ENCODE peak calls at places on chromosome 22, in four cellular contexts. One of them, this sample, is unnamed.

GRCh38 chr22:37943471-37944198 is 9.8 kb downstream of the C22orf23 start:
- DNase-seq in SK-N-SH: no peak
- DNase-seq in K562: no peak
- DNase-seq in GM12878: no peak
- DNase-seq in this sample: no peak

GRCh38 chr22:17806437-17806836 is 32.2 kb upstream of the BID start:
- DNase-seq in SK-N-SH: no peak
- DNase-seq in K562: no peak
- DNase-seq in GM12878: no peak
- DNase-seq in this sample: no peak

GRCh38 chr22:19974233-19974861 is 32.7 kb upstream of the TXNRD2 start:
- DNase-seq in SK-N-SH: peak
- DNase-seq in K562: peak
- DNase-seq in GM12878: no peak
- DNase-seq in this sample: peak

GRCh38 chr22:24304067-24304675 is 33.5 kb downstream of the SPECC1L start:
- DNase-seq in SK-N-SH: no peak
- DNase-seq in K562: no peak
- DNase-seq in GM12878: no peak
- DNase-seq in this sample: no peak

GRCh38 chr22:36332623-36333331 is 55.0 kb downstream of the MYH9 start:
- DNase-seq in SK-N-SH: no peak
- DNase-seq in K562: peak
- DNase-seq in GM12878: peak
- DNase-seq in this sample: peak

GRCh38 chr22:18983120-18983651 is 47.1 kb upstream of the PRODH start:
- DNase-seq in SK-N-SH: no peak
- DNase-seq in K562: no peak
- DNase-seq in GM12878: no peak
- DNase-seq in this sample: no peak

GRCh38 chr22:44129614-44129976 is 51.1 kb upstream of the PARVG start:
- DNase-seq in SK-N-SH: peak
- DNase-seq in K562: peak
- DNase-seq in GM12878: no peak
- DNase-seq in this sample: no peak

GRCh38 chr22:43867839-43868652 is 5.7 kb upstream of the SULT4A1 start:
- DNase-seq in SK-N-SH: no peak
- DNase-seq in K562: peak
- DNase-seq in GM12878: no peak
- DNase-seq in this sample: peak

GRCh38 chr22:43634316-43634715 is 177.8 kb downstream of the EFCAB6 start:
- DNase-seq in SK-N-SH: no peak
- DNase-seq in K562: no peak
- DNase-seq in GM12878: no peak
- DNase-seq in this sample: no peak

GRCh38 chr22:38249301-38249700 is 23.5 kb downstream of the TMEM184B start:
- DNase-seq in SK-N-SH: no peak
- DNase-seq in K562: no peak
- DNase-seq in GM12878: no peak
- DNase-seq in this sample: no peak

GRCh38 chr22:40534379-40535188 is 101.9 kb downstream of the MRTFA start:
- DNase-seq in SK-N-SH: no peak
- DNase-seq in K562: peak
- DNase-seq in GM12878: peak
- DNase-seq in this sample: no peak

DNA sequence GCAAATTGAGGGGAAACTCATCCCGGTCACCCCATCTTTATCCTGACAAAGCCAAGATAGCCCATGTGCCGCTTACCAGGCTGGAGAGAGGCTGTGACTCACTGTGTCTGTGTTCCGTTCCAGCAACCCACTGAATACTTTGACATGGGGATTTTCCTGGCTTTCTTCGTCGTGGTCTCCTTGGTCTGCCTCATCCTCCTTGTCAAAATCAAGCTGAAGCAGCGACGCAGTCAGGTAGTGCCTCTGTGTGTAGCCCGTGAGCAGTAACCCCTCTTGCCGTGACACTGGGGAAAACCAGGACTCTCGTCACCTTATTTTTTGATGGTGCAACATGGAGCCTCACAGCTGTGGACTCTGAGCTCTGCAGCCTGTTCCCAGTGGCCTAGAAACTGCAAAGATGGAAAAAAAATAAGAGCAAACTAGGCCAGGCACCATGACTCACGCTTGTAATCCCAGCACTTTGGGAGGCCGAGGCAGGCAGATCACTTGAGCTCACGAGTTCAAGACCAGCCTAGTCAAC is 16.9 kb downstream of the C22orf31 start:
- DNase-seq in SK-N-SH: no peak
- DNase-seq in K562: no peak
- DNase-seq in GM12878: no peak
- DNase-seq in this sample: no peak
- TF ChIP-seq CTCF in SK-N-SH: no peak
- TF ChIP-seq CTCF in K562: no peak
- TF ChIP-seq CTCF in GM12878: no peak
- TF ChIP-seq CTCF in this sample: no peak

DNA sequence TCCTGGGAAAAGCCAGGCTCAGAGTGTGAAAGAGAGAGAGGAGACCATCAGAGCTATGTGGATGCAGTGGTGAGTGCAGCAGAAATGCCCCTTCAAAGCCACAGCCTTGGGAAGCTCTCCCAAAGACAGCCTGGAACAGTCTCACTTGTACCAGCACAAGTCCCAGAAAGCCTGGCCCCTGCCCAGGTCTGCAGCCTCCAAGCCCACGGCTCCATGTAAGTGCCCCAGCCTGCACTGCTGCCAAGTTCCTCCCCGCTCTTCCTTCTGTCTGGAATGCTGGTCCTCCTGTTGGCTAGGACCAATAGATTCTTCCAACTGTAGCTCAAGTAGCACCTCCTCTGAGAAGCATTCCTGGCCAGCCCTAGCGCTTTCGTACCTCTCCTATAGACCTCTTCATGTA is 539.7 kb downstream of the MIAT start:
- DNase-seq in SK-N-SH: no peak
- DNase-seq in K562: no peak
- DNase-seq in GM12878: no peak
- DNase-seq in this sample: no peak
- TF ChIP-seq USF1 in SK-N-SH: no peak
- TF ChIP-seq USF1 in K562: no peak
- TF ChIP-seq USF1 in GM12878: no peak
- TF ChIP-seq USF1 in this sample: no peak

DNA sequence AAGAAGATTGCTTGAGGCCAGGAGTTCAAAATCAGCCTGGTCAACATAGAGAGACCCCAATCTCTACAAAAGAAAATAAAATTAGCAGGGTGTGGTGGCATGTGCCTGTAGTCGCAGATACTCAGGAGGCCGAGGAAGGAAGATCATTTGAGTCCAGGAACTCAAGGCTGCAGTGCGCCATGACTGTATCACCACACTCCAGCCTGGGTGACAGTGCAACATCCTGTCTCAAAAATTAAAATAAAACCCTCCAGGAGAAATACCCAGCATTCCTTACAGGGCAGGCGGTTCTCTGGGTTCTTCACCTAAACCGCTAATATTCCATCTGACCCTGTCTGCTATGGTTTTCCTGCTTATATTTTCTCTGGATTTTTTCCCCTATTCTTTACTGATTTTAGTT is 13.5 kb downstream of the TCF20 start:
- DNase-seq in SK-N-SH: no peak
- DNase-seq in K562: no peak
- DNase-seq in GM12878: no peak
- DNase-seq in this sample: no peak
- TF ChIP-seq CTCF in SK-N-SH: no peak
- TF ChIP-seq CTCF in K562: no peak
- TF ChIP-seq CTCF in GM12878: no peak
- TF ChIP-seq CTCF in this sample: no peak

GRCh38 chr22:45594123-45594941 is 77.3 kb upstream of the ATXN10 start:
- DNase-seq in SK-N-SH: no peak
- DNase-seq in K562: no peak
- DNase-seq in GM12878: no peak
- DNase-seq in this sample: no peak
- TF ChIP-seq USF1 in SK-N-SH: no peak
- TF ChIP-seq USF1 in K562: no peak
- TF ChIP-seq USF1 in GM12878: no peak
- TF ChIP-seq USF1 in this sample: no peak

GRCh38 chr22:31630331-31631329 is 31.4 kb downstream of the PISD start:
- DNase-seq in SK-N-SH: peak
- DNase-seq in K562: peak
- DNase-seq in GM12878: no peak
- DNase-seq in this sample: peak
- TF ChIP-seq CTCF in SK-N-SH: no peak
- TF ChIP-seq CTCF in K562: no peak
- TF ChIP-seq CTCF in GM12878: no peak
- TF ChIP-seq CTCF in this sample: no peak

DNA sequence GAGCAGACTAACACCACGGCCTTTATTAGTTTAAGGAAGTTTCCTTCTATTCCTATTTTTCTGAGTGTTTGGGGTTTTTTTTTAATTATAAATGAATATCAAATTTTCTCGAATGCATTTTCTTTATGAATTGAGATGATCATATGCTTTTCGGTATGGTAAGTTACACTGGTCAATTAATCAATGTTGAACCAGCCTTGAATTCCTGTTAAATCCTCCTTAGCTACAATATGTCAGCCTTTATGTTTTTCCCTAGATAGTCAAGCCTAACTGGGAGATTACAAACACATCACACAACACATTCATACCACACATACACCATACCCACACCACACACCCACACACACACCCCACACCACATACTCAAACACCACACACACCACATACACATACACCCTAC is 247.6 kb downstream of the BRD1 start:
- DNase-seq in SK-N-SH: no peak
- DNase-seq in K562: no peak
- DNase-seq in GM12878: no peak
- DNase-seq in this sample: no peak
- TF ChIP-seq USF1 in SK-N-SH: no peak
- TF ChIP-seq USF1 in K562: no peak
- TF ChIP-seq USF1 in GM12878: no peak
- TF ChIP-seq USF1 in this sample: no peak

This sample was measured in WTC11.